ENCODE peak calls at places on chromosomes 1 and 21, in eight cellular contexts. A is brain microvascular endothelial cell, K is neural progenitor cell, J is dorsolateral prefrontal cortex, H is DND-41, Z is esophagus muscularis mucosa, B is lower lobe of right lung, D is tibial artery. F is an unnamed sample.

GRCh38 chr1:178064191-178064821 is 29.6 kb upstream of the RASAL2 start:
- DNase-seq in H (no peak), B (no peak), K (no peak), J (no peak), A (no peak), Z (no peak), D (no peak), F (no peak)

GRCh38 chr1:8689431-8690252 is 127.8 kb downstream of the RERE start:
- DNase-seq in Z (no peak), B (no peak), J (no peak), H (no peak), A (no peak), D (no peak), K (no peak), F (no peak)

GRCh38 chr1:229092377-229093257 is 178.3 kb upstream of the RAB4A start:
- DNase-seq in B (no peak), Z (no peak), D (no peak), K (no peak), A (no peak), H (no peak), J (no peak), F (peak)

GRCh38 chr1:224488806-224489584 is 54.4 kb upstream of the WDR26 start:
- DNase-seq in J (no peak), K (no peak), A (peak), Z (no peak), D (no peak), B (no peak), H (no peak), F (no peak)

GRCh38 chr1:85681087-85681486 is 27.1 kb downstream of the ZNHIT6 start:
- DNase-seq in D (no peak), Z (no peak), J (no peak), H (no peak), A (peak), B (no peak), K (no peak), F (no peak)

GRCh38 chr21:41895643-41896493 is 16.7 kb upstream of the PRDM15 start:
- DNase-seq in B (no peak), Z (no peak), J (no peak), A (peak), D (no peak), H (no peak), K (no peak), F (no peak)

GRCh38 chr1:172917972-172918371 is 132.8 kb downstream of the TNFSF18 start:
- DNase-seq in K (no peak), J (no peak), A (peak), H (no peak), Z (no peak), D (no peak), B (no peak), F (no peak)

GRCh38 chr1:56189946-56190920 is 389.1 kb downstream of the PLPP3 start:
- DNase-seq in A (no peak), D (no peak), J (no peak), K (peak), B (no peak), H (no peak), Z (no peak), F (no peak)

GRCh38 chr1:151372411-151372934 is at the start of gene SELENBP1:
- DNase-seq in J (no peak), H (no peak), K (peak), A (peak), Z (no peak), B (peak), D (peak), F (peak)

GRCh38 chr1:230300322-230301301 is 125.5 kb downstream of the PGBD5 start:
- DNase-seq in K (no peak), Z (no peak), J (no peak), D (no peak), H (no peak), A (no peak), B (no peak), F (no peak)

GRCh38 chr1:205191617-205192016 is 19.9 kb downstream of the DSTYK start:
- DNase-seq in D (no peak), A (no peak), Z (no peak), J (no peak), H (no peak), B (no peak), K (peak), F (no peak)

GRCh38 chr1:62716397-62716796 is 28.2 kb upstream of the DOCK7 start:
- DNase-seq in Z (no peak), K (no peak), B (no peak), J (no peak), H (no peak), D (no peak), A (no peak), F (no peak)
- H3K4me3 ChIP-seq in Z (no peak), K (no peak), B (no peak), J (no peak), H (no peak), D (no peak), A (no peak), F (no peak)

GRCh38 chr1:158002630-158003408 is 9.4 kb downstream of the KIRREL1 start:
- DNase-seq in J (no peak), D (peak), K (peak), A (no peak), Z (no peak), H (no peak), B (no peak), F (no peak)
- H3K27ac ChIP-seq in J (no peak), D (peak), K (peak), A (peak), Z (peak), H (no peak), B (peak), F (peak)

GRCh38 chr1:156176610-156177210 is 17.2 kb upstream of the SLC25A44 start:
- DNase-seq in Z (no peak), K (no peak), J (no peak), B (no peak), H (no peak), D (no peak), A (no peak), F (no peak)

GRCh38 chr1:156177918-156178654 is 15.8 kb upstream of the SLC25A44 start:
- DNase-seq in B (no peak), A (no peak), J (no peak), K (no peak), D (no peak), Z (no peak), H (peak), F (no peak)

GRCh38 chr1:156167536-156167935 is 14.2 kb downstream of the SEMA4A start:
- DNase-seq in J (no peak), Z (no peak), H (no peak), K (no peak), B (peak), A (no peak), D (no peak), F (no peak)

DNA sequence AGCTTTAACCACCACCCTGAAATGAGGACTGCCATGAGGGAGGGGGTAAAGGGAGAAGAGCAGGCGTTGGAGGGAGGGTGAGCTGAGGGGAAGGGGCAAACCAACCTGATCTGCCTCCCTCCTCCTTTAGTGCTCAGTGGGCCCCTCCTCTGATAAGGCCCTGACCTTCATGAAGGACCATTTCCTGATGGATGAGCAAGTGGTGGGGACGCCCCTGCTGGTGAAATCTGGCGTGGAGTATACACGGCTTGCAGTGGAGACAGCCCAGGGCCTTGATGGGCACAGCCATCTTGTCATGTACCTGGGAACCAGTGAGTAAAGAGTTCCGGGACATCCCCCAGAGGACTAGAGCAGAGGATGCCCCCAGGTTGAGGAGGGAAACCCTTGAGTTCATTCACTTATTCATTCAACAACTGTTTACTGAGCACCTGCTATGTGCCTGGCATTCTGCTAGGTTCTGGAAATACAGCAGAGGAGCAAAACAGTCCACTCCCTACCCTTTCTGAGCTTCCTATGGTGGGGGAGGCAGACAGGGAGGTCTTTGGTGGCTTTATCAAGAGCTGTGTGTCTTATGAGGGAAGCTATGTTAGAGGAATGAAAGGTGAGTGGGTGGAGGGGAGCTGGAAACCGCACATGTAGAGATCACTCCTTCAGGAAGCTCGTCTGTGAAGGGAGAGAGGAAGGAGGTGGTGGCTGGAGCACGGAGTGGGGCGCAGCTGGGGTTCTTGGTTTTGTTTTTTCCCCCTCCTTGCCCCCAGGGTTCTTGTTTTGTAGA is 19.5 kb downstream of the SEMA4A start:
- DNase-seq in K (no peak), D (no peak), B (no peak), J (no peak), H (no peak), A (no peak), Z (no peak), F (no peak)
- TF ChIP-seq CTCF in K (no peak), D (no peak), B (no peak), J (no peak), H (no peak), A (peak), Z (no peak), F (no peak)

DNA sequence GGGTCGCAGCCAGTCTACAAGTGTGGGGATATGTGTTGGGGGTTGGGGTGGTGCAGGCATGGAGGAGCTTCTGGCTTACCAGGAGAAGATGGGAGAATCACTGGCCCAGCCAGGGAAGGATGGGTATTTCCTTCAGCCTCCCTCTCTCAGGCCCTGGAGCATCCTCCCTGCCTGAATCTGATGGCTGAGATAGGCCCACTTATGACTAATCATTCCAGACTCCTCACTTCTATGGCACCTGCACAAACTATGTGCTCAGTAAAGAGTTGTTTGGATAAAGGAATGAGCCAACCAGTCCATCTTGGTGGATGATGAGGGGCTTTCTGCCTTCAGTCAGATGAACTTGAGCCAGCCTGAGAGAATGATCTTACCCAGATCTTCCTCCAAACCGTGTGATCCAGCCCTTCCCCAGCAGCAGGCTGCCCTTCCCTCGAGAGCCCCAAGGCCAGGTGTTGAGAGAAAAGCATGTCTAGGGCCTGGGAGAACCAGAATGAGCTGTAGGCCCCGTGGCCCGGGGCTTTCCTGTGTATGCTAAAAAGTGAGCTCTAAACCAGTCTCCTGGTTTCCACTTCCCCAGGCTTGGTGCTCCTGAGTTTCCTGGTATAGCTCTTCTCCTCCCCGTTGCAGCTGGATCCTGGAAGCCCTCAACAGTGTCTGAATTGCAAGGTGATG is 1.3 kb downstream of the GPA33 start:
- DNase-seq in J (no peak), B (no peak), Z (no peak), H (peak), A (no peak), D (no peak), K (no peak), F (no peak)
- H3K4me3 ChIP-seq in J (no peak), B (no peak), Z (no peak), H (no peak), A (no peak), D (no peak), K (no peak), F (no peak)

DNA sequence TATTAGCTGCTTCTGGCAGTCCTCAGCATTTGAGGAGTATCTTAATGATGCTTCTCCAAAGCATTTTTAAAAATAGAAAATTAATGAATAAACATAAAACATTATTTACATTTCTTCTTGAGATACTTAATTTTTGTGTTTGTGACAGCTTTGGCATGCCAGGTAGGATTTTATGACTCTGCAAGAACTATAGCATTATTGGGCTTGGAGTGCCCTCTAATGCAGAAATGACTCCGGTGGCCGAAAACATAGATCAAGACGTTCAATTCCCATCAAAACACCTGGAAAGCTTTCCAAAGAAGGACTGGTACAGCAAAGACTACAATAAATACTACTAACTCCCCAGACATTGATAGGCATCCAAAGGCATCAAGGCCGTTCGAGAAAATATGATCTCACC is 366.4 kb upstream of the CXADR start:
- DNase-seq in A (no peak), H (no peak), Z (no peak), D (no peak), B (no peak), K (no peak), J (no peak), F (no peak)
- H3K27ac ChIP-seq in A (no peak), H (no peak), Z (no peak), D (no peak), B (no peak), K (no peak), J (no peak), F (no peak)

GRCh38 chr1:171850951-171851350 is 9.7 kb downstream of the DNM3 start:
- DNase-seq in D (no peak), B (no peak), J (peak), K (no peak), Z (no peak), A (no peak), H (no peak), F (no peak)
- TF ChIP-seq CTCF in D (no peak), B (no peak), J (no peak), K (no peak), Z (no peak), A (no peak), H (no peak), F (no peak)

GRCh38 chr1:2537785-2538115 is 7.7 kb upstream of the HES5 start:
- DNase-seq in J (no peak), Z (no peak), A (no peak), K (no peak), B (no peak), D (no peak), H (no peak), F (no peak)
- H3K4me3 ChIP-seq in J (no peak), Z (no peak), A (no peak), K (no peak), B (no peak), D (no peak), H (no peak), F (no peak)

GRCh38 chr1:27602510-27603319 is 1.2 kb downstream of the AHDC1 start:
- DNase-seq in K (peak), B (peak), Z (no peak), J (no peak), H (peak), A (no peak), D (peak), F (peak)
- H3K27ac ChIP-seq in K (peak), B (peak), Z (peak), J (peak), H (peak), A (no peak), D (peak), F (peak)

F was measured in right atrium auricular region.